ENCODE peak calls at places on chromosomes 6 and 20, in seven cellular contexts. R, A, P, U, H, D and N are unnamed samples.

GRCh38 chr20:6104493-6105188 is 18.2 kb downstream of the FERMT1 start:
- DNase-seq in A (no peak), D (no peak), R (no peak), U (no peak), H (no peak), P (no peak), N (no peak)

GRCh38 chr20:44756956-44757355 is 11.3 kb downstream of the KCNK15 start:
- DNase-seq in A (no peak), H (no peak), P (no peak), R (no peak), U (no peak), D (no peak), N (no peak)

GRCh38 chr6:82954351-82954750 is 111.3 kb downstream of the UBE3D start:
- DNase-seq in D (no peak), A (no peak), P (no peak), U (no peak), R (no peak), H (no peak), N (no peak)

GRCh38 chr6:147132889-147133288 is 71.3 kb upstream of the STXBP5 start:
- DNase-seq in U (no peak), R (no peak), P (no peak), A (no peak), H (no peak), D (no peak), N (no peak)

GRCh38 chr6:159953091-159953581 is 15.7 kb upstream of the IGF2R start:
- DNase-seq in P (peak; percentile 36), U (no peak), R (peak; percentile 37), A (no peak), D (peak; percentile 55), H (peak; percentile 56), N (peak; percentile 95)

GRCh38 chr6:169266746-169267629 is 13.3 kb upstream of the THBS2 start:
- DNase-seq in R (no peak), A (no peak), D (no peak), H (no peak), U (no peak), P (no peak), N (no peak)

GRCh38 chr6:161377116-161377515 is 103.3 kb upstream of the AGPAT4 start:
- DNase-seq in A (no peak), P (no peak), H (no peak), D (no peak), R (no peak), U (no peak), N (no peak)

GRCh38 chr20:37376324-37376723 is 30.4 kb downstream of the SRC start:
- DNase-seq in U (no peak), P (no peak), H (no peak), R (no peak), D (no peak), A (no peak), N (no peak)

GRCh38 chr6:108947114-108947854 is 99.1 kb downstream of the ARMC2 start:
- DNase-seq in H (peak; percentile 66), A (no peak), U (no peak), P (no peak), R (no peak), D (no peak), N (peak; percentile 78)
- H3K4me1 ChIP-seq in H (no peaks in the 10 kb centered on the region), A (peaks cover 8% of the 10 kb centered on the region), U (no peaks in the 10 kb centered on the region), P (peaks cover 74% of the 10 kb centered on the region), R (no peaks in the 10 kb centered on the region), D (peaks cover 69% of the 10 kb centered on the region), N (peaks cover 31% of the 10 kb centered on the region)

GRCh38 chr6:112879920-112880413 is 532.8 kb downstream of the RFPL4B start:
- DNase-seq in P (peak; percentile 49), H (no peak), A (no peak), D (peak; percentile 6), U (no peak), R (peak; percentile 21), N (no peak)
- H3K4me3 ChIP-seq in P (peak overlapping the region; percentile 17), H (no peak overlapping the region), A (no peak overlapping the region), D (no peak overlapping the region), U (no peak overlapping the region), R (no peak overlapping the region), N (no peak overlapping the region)

GRCh38 chr6:157525918-157526425 is 145.0 kb downstream of the ZDHHC14 start:
- DNase-seq in P (no peak), H (no peak), D (no peak), A (no peak), U (no peak), R (no peak), N (no peak)
- H3K9me3 ChIP-seq in P (no peaks in the 10 kb centered on the region), H (no peaks in the 10 kb centered on the region), D (no peaks in the 10 kb centered on the region), A (no peaks in the 10 kb centered on the region), U (no peaks in the 10 kb centered on the region), R (no peaks in the 10 kb centered on the region), N (no peaks in the 10 kb centered on the region)

GRCh38 chr20:50303573-50304500 is 113.2 kb downstream of the CEBPB start:
- DNase-seq in U (no peak), H (peak; percentile 92), D (peak; percentile 79), R (peak; percentile 83), P (peak; percentile 84), A (no peak), N (peak; percentile 79)

GRCh38 chr20:50301165-50301564 is 110.5 kb downstream of the CEBPB start:
- DNase-seq in D (no peak), R (no peak), A (no peak), P (no peak), H (no peak), U (no peak), N (no peak)

GRCh38 chr20:50299325-50299629 is 108.6 kb downstream of the CEBPB start:
- DNase-seq in P (no peak), R (no peak), H (no peak), D (no peak), A (no peak), U (no peak), N (no peak)

GRCh38 chr20:50302463-50303041 is 111.9 kb downstream of the CEBPB start:
- DNase-seq in R (no peak), D (no peak), P (no peak), U (no peak), H (no peak), A (no peak), N (no peak)

DNA sequence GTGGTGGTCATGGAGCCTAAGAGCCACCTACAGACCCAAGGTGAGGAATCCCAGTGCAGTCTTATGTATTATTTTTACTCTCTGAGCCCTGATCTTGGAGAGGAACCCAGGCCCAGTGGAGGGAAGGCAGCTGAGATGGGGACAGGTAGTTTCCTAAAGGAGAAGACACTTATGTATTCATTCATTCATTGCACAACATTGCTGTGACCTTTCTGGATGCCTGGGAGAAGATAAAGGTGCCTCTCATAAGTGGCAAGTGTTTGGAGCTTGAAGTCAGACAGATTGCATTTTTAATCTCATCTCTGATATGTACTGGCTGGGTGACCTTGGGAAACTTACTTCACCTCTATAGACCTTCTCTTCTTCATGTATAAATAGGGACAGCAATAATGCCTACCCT is 111.1 kb downstream of the CEBPB start:
- DNase-seq in D (no peak), P (no peak), H (no peak), U (no peak), R (no peak), A (no peak), N (no peak)
- H3K4me1 ChIP-seq in D (peaks cover 62% of the 10 kb centered on the region), P (peaks cover 67% of the 10 kb centered on the region), H (no peaks in the 10 kb centered on the region), U (peaks cover 62% of the 10 kb centered on the region), R (peaks cover 13% of the 10 kb centered on the region), A (peaks cover 8% of the 10 kb centered on the region), N (peaks cover 28% of the 10 kb centered on the region)

GRCh38 chr6:130034815-130035146 is 16.4 kb downstream of the L3MBTL3 start:
- DNase-seq in D (no peak), U (no peak), H (no peak), P (no peak), A (no peak), R (no peak), N (no peak)

GRCh38 chr6:130035211-130035610 is 16.8 kb downstream of the L3MBTL3 start:
- DNase-seq in R (no peak), A (no peak), D (no peak), P (no peak), H (no peak), U (no peak), N (peak; percentile 2)

GRCh38 chr6:130037207-130037811 is 18.9 kb downstream of the L3MBTL3 start:
- DNase-seq in A (no peak), U (peak; percentile 10), D (no peak), R (no peak), P (no peak), H (no peak), N (peak; percentile 20)

GRCh38 chr6:130032758-130033323 is 14.5 kb downstream of the L3MBTL3 start:
- DNase-seq in P (no peak), D (no peak), U (no peak), H (no peak), A (no peak), R (no peak), N (no peak)

DNA sequence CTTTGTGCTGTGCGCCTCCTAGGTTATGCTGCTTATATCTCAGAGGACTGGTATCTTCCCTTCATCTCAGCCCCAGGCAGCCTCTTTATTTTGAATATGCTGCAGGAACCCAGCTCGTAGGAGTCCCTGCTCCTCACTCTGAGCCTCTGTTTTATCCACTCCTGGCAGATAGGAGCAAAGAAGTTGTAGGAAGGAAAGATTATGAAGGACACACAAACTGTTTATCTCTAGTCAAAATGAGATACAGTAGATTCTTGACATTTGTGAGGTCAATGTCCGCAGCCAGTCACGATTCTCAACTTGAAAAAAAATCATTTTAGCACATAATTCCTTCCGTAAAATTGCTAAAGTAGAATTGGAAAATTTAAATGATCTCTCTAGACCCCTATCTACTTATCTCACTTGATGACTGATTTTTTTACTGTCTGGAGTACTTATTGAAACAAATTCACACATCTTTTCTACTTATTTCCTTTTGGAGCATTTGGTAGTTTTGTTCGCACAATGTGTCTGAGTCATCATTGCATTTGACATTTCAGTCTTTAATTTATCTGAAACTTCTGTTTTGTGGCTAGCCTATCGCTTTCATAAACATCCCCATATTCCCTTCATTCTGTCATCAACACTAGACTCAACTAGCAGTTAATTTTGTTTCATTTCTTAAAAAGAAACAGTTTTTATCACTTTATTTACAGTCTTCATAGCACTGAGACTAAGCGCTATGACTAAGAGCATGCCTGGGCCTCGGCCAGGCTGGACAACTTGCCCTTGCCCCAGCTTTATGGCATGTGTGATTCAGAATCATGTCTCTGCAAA is 15.8 kb downstream of the L3MBTL3 start:
- DNase-seq in A (no peak), P (no peak), R (no peak), D (no peak), U (no peak), H (no peak), N (no peak)
- H3K4me3 ChIP-seq in A (no peak overlapping the region), P (no peak overlapping the region), R (no peak overlapping the region), D (no peak overlapping the region), U (no peak overlapping the region), H (no peak overlapping the region), N (no peak overlapping the region)